ENCODE peak calls at places on chromosomes 4 and X, in eight cellular contexts. One of them, this sample, is unnamed.

GRCh38 chrX:10166731-10167149 is 10.0 kb downstream of the CLCN4 start:
- DNase-seq in choroid plexus epithelial cell: no peak
- DNase-seq in lower lobe of right lung: peak; percentile 66
- DNase-seq in epithelial cell of esophagus: no peak
- DNase-seq in heart right ventricle: no peak
- DNase-seq in fibroblast of pulmonary artery: no peak
- DNase-seq in CD8-positive, alpha-beta T cell: no peak
- DNase-seq in psoas muscle: no peak
- DNase-seq in this sample: no peak

GRCh38 chrX:45324941-45325340 is 124.3 kb upstream of the DIPK2B start:
- DNase-seq in choroid plexus epithelial cell: peak; percentile 78
- DNase-seq in lower lobe of right lung: no peak
- DNase-seq in epithelial cell of esophagus: no peak
- DNase-seq in heart right ventricle: no peak
- DNase-seq in fibroblast of pulmonary artery: peak; percentile 65
- DNase-seq in CD8-positive, alpha-beta T cell: no peak
- DNase-seq in psoas muscle: no peak
- DNase-seq in this sample: no peak

GRCh38 chrX:115911967-115912366 is 258.6 kb upstream of the AGTR2 start:
- DNase-seq in choroid plexus epithelial cell: no peak
- DNase-seq in lower lobe of right lung: no peak
- DNase-seq in epithelial cell of esophagus: no peak
- DNase-seq in heart right ventricle: no peak
- DNase-seq in fibroblast of pulmonary artery: no peak
- DNase-seq in CD8-positive, alpha-beta T cell: no peak
- DNase-seq in psoas muscle: no peak
- DNase-seq in this sample: no peak

GRCh38 chr4:75011131-75011795 is 78.3 kb downstream of the PARM1 start:
- DNase-seq in choroid plexus epithelial cell: no peak
- DNase-seq in lower lobe of right lung: no peak
- DNase-seq in epithelial cell of esophagus: peak; percentile 46
- DNase-seq in heart right ventricle: no peak
- DNase-seq in fibroblast of pulmonary artery: no peak
- DNase-seq in CD8-positive, alpha-beta T cell: no peak
- DNase-seq in psoas muscle: no peak
- DNase-seq in this sample: no peak

GRCh38 chr4:3168029-3168428 is 80.9 kb upstream of the MSANTD1 start:
- DNase-seq in choroid plexus epithelial cell: peak; percentile 72
- DNase-seq in lower lobe of right lung: no peak
- DNase-seq in epithelial cell of esophagus: peak; percentile 43
- DNase-seq in heart right ventricle: no peak
- DNase-seq in fibroblast of pulmonary artery: peak; percentile 33
- DNase-seq in CD8-positive, alpha-beta T cell: no peak
- DNase-seq in psoas muscle: no peak
- DNase-seq in this sample: no peak

GRCh38 chr4:162274354-162274753 is 110.6 kb upstream of the FSTL5 start:
- DNase-seq in choroid plexus epithelial cell: peak; percentile 3
- DNase-seq in lower lobe of right lung: no peak
- DNase-seq in epithelial cell of esophagus: peak; percentile 78
- DNase-seq in heart right ventricle: no peak
- DNase-seq in fibroblast of pulmonary artery: no peak
- DNase-seq in CD8-positive, alpha-beta T cell: no peak
- DNase-seq in psoas muscle: no peak
- DNase-seq in this sample: peak; percentile 59

GRCh38 chr4:7414736-7415510 is 19.8 kb downstream of the PSAPL1 start:
- DNase-seq in choroid plexus epithelial cell: no peak
- DNase-seq in lower lobe of right lung: no peak
- DNase-seq in epithelial cell of esophagus: no peak
- DNase-seq in heart right ventricle: no peak
- DNase-seq in fibroblast of pulmonary artery: no peak
- DNase-seq in CD8-positive, alpha-beta T cell: no peak
- DNase-seq in psoas muscle: no peak
- DNase-seq in this sample: no peak

GRCh38 chr4:60133414-60133813 is 1066.7 kb upstream of the ADGRL3 start:
- DNase-seq in choroid plexus epithelial cell: peak; percentile 28
- DNase-seq in lower lobe of right lung: no peak
- DNase-seq in epithelial cell of esophagus: peak; percentile 45
- DNase-seq in heart right ventricle: no peak
- DNase-seq in fibroblast of pulmonary artery: peak; percentile 10
- DNase-seq in CD8-positive, alpha-beta T cell: no peak
- DNase-seq in psoas muscle: no peak
- DNase-seq in this sample: peak; percentile 66

GRCh38 chrX:153909024-153909979 is 4.8 kb downstream of the AVPR2 start:
- DNase-seq in choroid plexus epithelial cell: no peak
- DNase-seq in lower lobe of right lung: no peak
- DNase-seq in epithelial cell of esophagus: no peak
- DNase-seq in heart right ventricle: no peak
- DNase-seq in fibroblast of pulmonary artery: no peak
- DNase-seq in CD8-positive, alpha-beta T cell: no peak
- DNase-seq in psoas muscle: no peak
- DNase-seq in this sample: no peak

GRCh38 chrX:53317365-53318069 is 36.1 kb upstream of the IQSEC2 start:
- DNase-seq in choroid plexus epithelial cell: peak; percentile 56
- DNase-seq in lower lobe of right lung: peak; percentile 65
- DNase-seq in epithelial cell of esophagus: peak; percentile 47
- DNase-seq in heart right ventricle: peak; percentile 58
- DNase-seq in fibroblast of pulmonary artery: peak; percentile 56
- DNase-seq in CD8-positive, alpha-beta T cell: peak; percentile 53
- DNase-seq in psoas muscle: peak; percentile 82
- DNase-seq in this sample: peak; percentile 68

DNA sequence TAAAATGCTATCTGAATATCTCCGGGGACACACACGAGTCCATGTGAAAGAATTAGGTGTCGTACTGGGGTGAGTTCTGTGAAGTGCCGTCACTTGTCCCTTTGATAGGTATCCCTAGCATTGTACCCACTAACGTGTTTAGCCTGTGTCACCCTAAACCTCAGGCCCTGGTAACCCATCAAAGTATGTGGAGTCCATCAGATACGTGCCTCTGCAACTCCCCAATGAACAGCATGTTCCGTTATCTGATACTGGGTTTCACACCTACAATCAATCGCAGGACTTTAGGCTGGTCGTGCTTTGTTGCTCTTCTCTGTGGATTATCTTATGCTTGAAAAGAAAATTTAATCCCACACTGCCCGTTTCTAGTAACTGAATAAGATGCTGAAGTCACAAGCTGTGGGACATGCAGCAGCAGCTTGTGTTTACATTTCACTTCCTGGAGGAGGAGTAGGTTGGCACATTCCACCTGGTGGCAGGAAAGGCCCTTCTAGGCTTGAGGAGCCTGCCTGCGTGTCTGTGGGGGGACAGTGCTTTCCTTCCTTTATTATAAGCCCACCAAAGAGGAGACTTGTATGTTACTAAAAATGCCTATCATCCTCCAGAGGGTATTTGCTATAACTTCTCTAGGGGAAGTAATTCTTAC is 127.1 kb downstream of the FNIP2 start:
- DNase-seq in choroid plexus epithelial cell: peak; percentile 62
- DNase-seq in lower lobe of right lung: no peak
- DNase-seq in epithelial cell of esophagus: peak; percentile 63
- DNase-seq in heart right ventricle: no peak
- DNase-seq in fibroblast of pulmonary artery: peak; percentile 53
- DNase-seq in CD8-positive, alpha-beta T cell: no peak
- DNase-seq in psoas muscle: no peak
- DNase-seq in this sample: peak; percentile 30
- TF ChIP-seq CTCF in choroid plexus epithelial cell: peak; percentile 47
- TF ChIP-seq CTCF in lower lobe of right lung: peak; percentile 26
- TF ChIP-seq CTCF in epithelial cell of esophagus: peak; percentile 64
- TF ChIP-seq CTCF in heart right ventricle: no peak
- TF ChIP-seq CTCF in fibroblast of pulmonary artery: peak; percentile 24
- TF ChIP-seq CTCF in CD8-positive, alpha-beta T cell: no peak
- TF ChIP-seq CTCF in psoas muscle: no peak
- TF ChIP-seq CTCF in this sample: no peak

GRCh38 chrX:70998402-70999027 is 67.6 kb upstream of the SLC7A3 start:
- DNase-seq in choroid plexus epithelial cell: peak; percentile 66
- DNase-seq in lower lobe of right lung: no peak
- DNase-seq in epithelial cell of esophagus: peak; percentile 85
- DNase-seq in heart right ventricle: no peak
- DNase-seq in fibroblast of pulmonary artery: peak; percentile 61
- DNase-seq in CD8-positive, alpha-beta T cell: peak; percentile 0
- DNase-seq in psoas muscle: no peak
- DNase-seq in this sample: peak; percentile 81
- TF ChIP-seq CTCF in choroid plexus epithelial cell: peak; percentile 57
- TF ChIP-seq CTCF in lower lobe of right lung: peak; percentile 17
- TF ChIP-seq CTCF in epithelial cell of esophagus: peak; percentile 43
- TF ChIP-seq CTCF in heart right ventricle: no peak
- TF ChIP-seq CTCF in fibroblast of pulmonary artery: peak; percentile 37
- TF ChIP-seq CTCF in CD8-positive, alpha-beta T cell: no peak
- TF ChIP-seq CTCF in psoas muscle: no peak
- TF ChIP-seq CTCF in this sample: no peak

DNA sequence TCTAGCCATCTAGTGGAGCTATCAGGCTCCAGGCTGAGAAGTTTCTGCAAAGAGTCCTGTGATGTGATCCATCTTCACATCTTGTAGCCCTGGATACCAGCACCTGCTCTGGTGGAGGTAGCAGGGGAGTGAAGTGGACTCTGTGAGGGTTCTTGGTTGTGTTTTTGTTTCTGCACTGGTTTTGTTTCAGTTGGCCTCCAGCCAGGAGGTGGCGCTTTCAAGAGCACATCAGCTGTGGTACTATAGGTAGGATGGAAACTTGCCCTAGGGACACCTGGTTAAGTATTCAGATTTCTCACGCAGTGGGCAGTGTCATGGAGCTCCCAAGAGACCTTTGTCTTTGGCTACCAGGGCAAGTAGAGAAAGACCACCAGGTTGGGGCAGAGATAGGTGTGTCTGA is 257.5 kb upstream of the SLC7A11 start:
- DNase-seq in choroid plexus epithelial cell: no peak
- DNase-seq in lower lobe of right lung: no peak
- DNase-seq in epithelial cell of esophagus: no peak
- DNase-seq in heart right ventricle: no peak
- DNase-seq in fibroblast of pulmonary artery: no peak
- DNase-seq in CD8-positive, alpha-beta T cell: no peak
- DNase-seq in psoas muscle: no peak
- DNase-seq in this sample: no peak
- TF ChIP-seq CTCF in choroid plexus epithelial cell: no peak
- TF ChIP-seq CTCF in lower lobe of right lung: no peak
- TF ChIP-seq CTCF in epithelial cell of esophagus: no peak
- TF ChIP-seq CTCF in heart right ventricle: no peak
- TF ChIP-seq CTCF in fibroblast of pulmonary artery: no peak
- TF ChIP-seq CTCF in CD8-positive, alpha-beta T cell: no peak
- TF ChIP-seq CTCF in psoas muscle: no peak
- TF ChIP-seq CTCF in this sample: no peak

DNA sequence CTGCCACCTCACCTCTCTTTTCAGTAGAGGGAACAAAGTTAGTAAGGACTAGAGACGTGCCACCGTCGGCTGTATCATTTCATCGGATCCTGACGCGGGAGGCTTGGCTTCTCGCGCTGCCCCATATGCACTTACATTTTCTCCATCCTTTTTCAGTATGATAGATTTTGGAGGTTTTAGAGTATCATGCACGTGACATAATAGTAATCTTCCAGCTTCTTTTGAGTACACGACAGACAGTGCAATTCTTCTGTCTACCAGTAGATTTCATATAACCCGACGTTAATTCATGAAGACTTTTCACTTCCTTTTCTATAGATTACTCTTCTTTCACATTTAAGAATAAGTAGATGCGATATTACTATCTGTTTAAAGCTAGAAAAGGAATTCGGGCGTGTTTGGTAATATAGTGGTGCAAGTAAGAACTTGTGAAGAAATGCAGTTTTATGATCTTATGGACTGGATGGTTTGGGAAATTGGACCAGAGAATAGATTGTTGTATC is 995 bp downstream of the CDS1 start:
- DNase-seq in choroid plexus epithelial cell: peak; percentile 25
- DNase-seq in lower lobe of right lung: no peak
- DNase-seq in epithelial cell of esophagus: peak; percentile 18
- DNase-seq in heart right ventricle: no peak
- DNase-seq in fibroblast of pulmonary artery: no peak
- DNase-seq in CD8-positive, alpha-beta T cell: no peak
- DNase-seq in psoas muscle: no peak
- DNase-seq in this sample: no peak
- TF ChIP-seq CTCF in choroid plexus epithelial cell: no peak
- TF ChIP-seq CTCF in lower lobe of right lung: no peak
- TF ChIP-seq CTCF in epithelial cell of esophagus: peak; percentile 15
- TF ChIP-seq CTCF in heart right ventricle: no peak
- TF ChIP-seq CTCF in fibroblast of pulmonary artery: no peak
- TF ChIP-seq CTCF in CD8-positive, alpha-beta T cell: peak; percentile 23
- TF ChIP-seq CTCF in psoas muscle: no peak
- TF ChIP-seq CTCF in this sample: peak; percentile 21

DNA sequence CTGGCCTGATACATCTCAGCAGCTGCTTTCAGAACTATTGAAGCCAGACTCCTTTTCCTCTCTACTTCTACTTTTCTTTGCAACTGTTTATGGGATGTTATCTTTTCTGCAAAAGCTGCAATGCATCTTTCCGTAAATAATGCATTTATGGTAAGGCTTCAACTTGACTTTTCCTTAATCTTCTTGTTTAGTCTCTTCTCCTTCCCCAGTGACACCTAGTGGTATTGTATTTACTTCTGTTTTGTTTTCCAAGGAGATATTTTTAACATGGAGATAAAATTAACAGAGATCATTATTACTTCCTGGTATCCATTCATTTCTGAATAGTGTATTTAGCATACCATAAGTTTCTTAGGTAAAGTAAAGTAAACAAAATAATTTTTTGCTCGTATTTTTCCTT is 1548.8 kb downstream of the PCDH7 start:
- DNase-seq in choroid plexus epithelial cell: peak; percentile 43
- DNase-seq in lower lobe of right lung: no peak
- DNase-seq in epithelial cell of esophagus: peak; percentile 29
- DNase-seq in heart right ventricle: no peak
- DNase-seq in fibroblast of pulmonary artery: peak; percentile 36
- DNase-seq in CD8-positive, alpha-beta T cell: no peak
- DNase-seq in psoas muscle: no peak
- DNase-seq in this sample: peak; percentile 7
- TF ChIP-seq CTCF in choroid plexus epithelial cell: peak; percentile 40
- TF ChIP-seq CTCF in lower lobe of right lung: no peak
- TF ChIP-seq CTCF in epithelial cell of esophagus: peak; percentile 38
- TF ChIP-seq CTCF in heart right ventricle: no peak
- TF ChIP-seq CTCF in fibroblast of pulmonary artery: peak; percentile 45
- TF ChIP-seq CTCF in CD8-positive, alpha-beta T cell: no peak
- TF ChIP-seq CTCF in psoas muscle: no peak
- TF ChIP-seq CTCF in this sample: no peak

This sample was measured in MCF 10A.